ENCODE peak calls at places on chromosomes 7 and 10, in four cellular contexts. X, E, Q and B are unnamed samples.

GRCh38 chr7:32921896-32922295 is 30.3 kb upstream of the KBTBD2 start:
- DNase-seq in X (no peak), E (no peak), Q (no peak), B (no peak)

GRCh38 chr10:4246881-4247358 is 461.9 kb upstream of the KLF6 start:
- DNase-seq in X (peak), E (peak), Q (peak), B (no peak)

GRCh38 chr7:155189600-155189989 is 108.1 kb upstream of the INSIG1 start:
- DNase-seq in X (no peak), E (no peak), Q (no peak), B (no peak)

GRCh38 chr7:137146012-137146455 is 197.5 kb downstream of the PTN start:
- DNase-seq in X (peak), E (no peak), Q (peak), B (no peak)

GRCh38 chr7:9488555-9488954 is 1055.1 kb downstream of the NXPH1 start:
- DNase-seq in X (peak), E (peak), Q (peak), B (no peak)

GRCh38 chr7:1247527-1248041 is 14.9 kb downstream of the UNCX start:
- DNase-seq in X (no peak), E (no peak), Q (peak), B (no peak)

GRCh38 chr7:81865754-81866153 is 95.9 kb upstream of the HGF start:
- DNase-seq in X (no peak), E (no peak), Q (no peak), B (no peak)

GRCh38 chr10:57628592-57629284 is 639.0 kb downstream of the IPMK start:
- DNase-seq in X (no peak), E (peak), Q (no peak), B (peak)

GRCh38 chr7:77425151-77426051 is 9.3 kb upstream of the GSAP start:
- DNase-seq in X (peak), E (no peak), Q (peak), B (no peak)

GRCh38 chr10:49679480-49679893 is at the start of gene C10orf53:
- DNase-seq in X (peak), E (peak), Q (peak), B (no peak)

GRCh38 chr10:14173706-14174594 is 156.8 kb downstream of the FRMD4A start:
- DNase-seq in X (peak), E (peak), Q (peak), B (no peak)

GRCh38 chr10:91313761-91314520 is 93.5 kb downstream of the PCGF5 start:
- DNase-seq in X (peak), E (no peak), Q (peak), B (no peak)

GRCh38 chr10:5411941-5412276 is 448 bp upstream of the NET1 start:
- DNase-seq in X (no peak), E (no peak), Q (peak), B (no peak)

GRCh38 chr7:139613971-139614411 is 90.5 kb downstream of the CLEC2L start:
- DNase-seq in X (no peak), E (no peak), Q (no peak), B (no peak)

GRCh38 chr7:5525271-5526189 is 101.9 kb upstream of the TNRC18 start:
- DNase-seq in X (no peak), E (peak), Q (no peak), B (peak)

GRCh38 chr10:101123085-101123814 is 7.8 kb upstream of the TLX1 start:
- DNase-seq in X (no peak), E (no peak), Q (no peak), B (peak)

GRCh38 chr7:121544726-121545125 is 148.6 kb upstream of the FAM3C start:
- DNase-seq in X (peak), E (peak), Q (peak), B (peak)

GRCh38 chr7:19117870-19118608 is 603 bp upstream of the TWIST1 start:
- DNase-seq in X (peak), E (no peak), Q (peak), B (no peak)